ENCODE peak calls at places on chromosomes 7 and 10, in five cellular contexts. P is A172, Q is choroid plexus epithelial cell, G is iris pigment epithelial cell, L is cardiac muscle cell. A is an unnamed sample.

GRCh38 chr7:29924684-29925083 is 64.9 kb downstream of the SCRN1 start:
- DNase-seq in L (no peak), P (no peak), G (no peak), Q (no peak), A (no peak)

GRCh38 chr10:103544657-103545310 is 51.3 kb downstream of the NEURL1 start:
- DNase-seq in L (no peak), P (no peak), G (no peak), Q (no peak), A (no peak)

GRCh38 chr7:105298439-105298894 is 90.3 kb downstream of the SRPK2 start:
- DNase-seq in L (no peak), Q (no peak), P (no peak), G (no peak), A (no peak)

GRCh38 chr7:23593706-23594105 is 3.5 kb upstream of the CCDC126 start:
- DNase-seq in L (no peak), P (no peak), Q (no peak), G (no peak), A (no peak)

GRCh38 chr7:76372984-76373833 is 14.4 kb upstream of the YWHAG start:
- DNase-seq in G (peak; percentile 85), P (peak; percentile 92), Q (peak; percentile 84), L (peak; percentile 77), A (peak; percentile 77)

GRCh38 chr10:76864913-76865312 is 772.7 kb downstream of the KCNMA1 start:
- DNase-seq in P (no peak), Q (no peak), G (no peak), L (no peak), A (no peak)

GRCh38 chr7:55983537-55983936 is 19.2 kb downstream of the NIPSNAP2 start:
- DNase-seq in Q (no peak), G (no peak), L (no peak), P (no peak), A (no peak)

GRCh38 chr10:112972606-112973005 is 22.6 kb downstream of the TCF7L2 start:
- DNase-seq in L (no peak), G (no peak), Q (no peak), P (no peak), A (no peak)

GRCh38 chr7:33841658-33842057 is 63.7 kb upstream of the BMPER start:
- DNase-seq in G (peak; percentile 33), P (peak; percentile 36), Q (peak; percentile 41), L (peak; percentile 36), A (no peak)

GRCh38 chr7:2019693-2020511 is 212.8 kb downstream of the MAD1L1 start:
- DNase-seq in P (peak; percentile 92), L (peak; percentile 86), G (peak; percentile 93), Q (peak; percentile 90), A (peak; percentile 85)

GRCh38 chr7:17132726-17133125 is 165.7 kb upstream of the AHR start:
- DNase-seq in Q (no peak), P (no peak), G (no peak), L (no peak), A (no peak)

GRCh38 chr7:149874644-149875028 is 867 bp downstream of the ATP6V0E2 start:
- DNase-seq in P (no peak), Q (no peak), G (no peak), L (no peak), A (no peak)

GRCh38 chr7:44477955-44478354 is 12.5 kb downstream of the NUDCD3 start:
- DNase-seq in P (no peak), G (no peak), L (no peak), Q (no peak), A (no peak)

GRCh38 chr10:87053121-87053520 is 33.0 kb downstream of the FAM25A start:
- DNase-seq in L (peak; percentile 8), P (no peak), Q (no peak), G (no peak), A (peak; percentile 4)

GRCh38 chr7:121752706-121753105 is 120.3 kb upstream of the PTPRZ1 start:
- DNase-seq in P (peak; percentile 12), G (peak; percentile 11), L (peak; percentile 29), Q (peak; percentile 52), A (peak; percentile 26)

GRCh38 chr10:43354325-43354635 is 17.2 kb upstream of the FXYD4 start:
- DNase-seq in Q (no peak), G (no peak), P (no peak), L (no peak), A (no peak)

GRCh38 chr10:60606343-60607080 is 171.8 kb upstream of the CDK1 start:
- DNase-seq in G (peak; percentile 97), Q (peak; percentile 94), L (peak; percentile 92), P (peak; percentile 35), A (peak; percentile 8)

GRCh38 chr10:11237571-11237970 is 219.9 kb downstream of the CELF2 start:
- DNase-seq in Q (no peak), P (no peak), L (no peak), G (no peak), A (no peak)

GRCh38 chr7:66859794-66860645 is 61.0 kb upstream of the TMEM248 start:
- DNase-seq in G (peak; percentile 40), L (no peak), P (peak; percentile 55), Q (peak; percentile 36), A (peak; percentile 20)

GRCh38 chr10:102841827-102842345 is 4.7 kb upstream of the CYP17A1 start:
- DNase-seq in L (no peak), P (no peak), G (no peak), Q (no peak), A (peak; percentile 30)

GRCh38 chr10:3811331-3811870 is 26.4 kb upstream of the KLF6 start:
- DNase-seq in Q (peak; percentile 96), P (peak; percentile 55), L (peak; percentile 69), G (peak; percentile 90), A (peak; percentile 95)

GRCh38 chr7:83824214-83824613 is 175.3 kb upstream of the SEMA3E start:
- DNase-seq in G (peak; percentile 11), L (no peak), P (peak; percentile 32), Q (peak; percentile 4), A (peak; percentile 5)

GRCh38 chr10:58209669-58210068 is 58.0 kb downstream of the IPMK start:
- DNase-seq in L (peak; percentile 18), Q (peak; percentile 49), G (peak; percentile 39), P (no peak), A (peak; percentile 34)

GRCh38 chr7:75989726-75990388 is 4.5 kb downstream of the TMEM120A start:
- DNase-seq in L (no peak), Q (no peak), P (no peak), G (no peak), A (no peak)

GRCh38 chr10:132521466-132522102 is 16.0 kb upstream of the INPP5A start:
- DNase-seq in G (no peak), Q (no peak), L (no peak), P (no peak), A (no peak)

GRCh38 chr7:55066479-55066878 is 47.7 kb downstream of the EGFR start:
- DNase-seq in L (no peak), Q (peak; percentile 91), P (peak; percentile 74), G (peak; percentile 78), A (peak; percentile 46)

GRCh38 chr7:103074519-103075336 is at the start of the genes ARMC10 and FBXL13:
- DNase-seq in Q (peak; percentile 91), P (peak; percentile 89), G (peak; percentile 91), L (peak; percentile 94), A (peak; percentile 96)

GRCh38 chr7:70000747-70001348 is 402.6 kb downstream of the AUTS2 start:
- DNase-seq in Q (no peak), P (no peak), G (no peak), L (no peak), A (peak; percentile 9)

GRCh38 chr10:58998924-58999713 is 177.3 kb upstream of the PHYHIPL start:
- DNase-seq in P (no peak), G (no peak), Q (peak; percentile 8), L (peak; percentile 46), A (peak; percentile 92)

GRCh38 chr10:49298990-49299815 is at the start of gene C10orf71:
- DNase-seq in G (peak; percentile 9), L (peak; percentile 5), P (no peak), Q (peak; percentile 48), A (no peak)

GRCh38 chr7:27364344-27364758 is 121.7 kb downstream of the EVX1 start:
- DNase-seq in G (peak; percentile 78), L (peak; percentile 96), P (no peak), Q (peak; percentile 74), A (peak; percentile 17)

GRCh38 chr10:86064219-86064618 is 302.4 kb downstream of the GRID1 start:
- DNase-seq in L (no peak), G (no peak), P (no peak), Q (no peak), A (no peak)

GRCh38 chr7:31890198-31890597 is 180.0 kb downstream of the PDE1C start:
- DNase-seq in P (no peak), Q (no peak), G (no peak), L (no peak), A (no peak)

A was measured in astrocyte of the hippocampus.